ENCODE peak calls at places on chromosomes 13 and 19, in nine cellular contexts. M is keratinocyte, O is PC-3, C is fibroblast of lung, F is hepatocyte, R is astrocyte, W is GM23248, E is HCT116, J is mammary epithelial cell. I is an unnamed sample.

GRCh38 chr13:113555141-113555540 is 29.4 kb upstream of the TFDP1 start:
- DNase-seq in M (no peak), O (no peak), C (no peak), F (no peak), R (no peak), W (no peak), E (no peak), J (no peak), I (no peak)

GRCh38 chr19:50447750-50448149 is 15.1 kb downstream of the MYBPC2 start:
- DNase-seq in M (no peak), O (no peak), C (no peak), F (no peak), R (no peak), W (no peak), E (no peak), J (no peak), I (no peak)

GRCh38 chr19:38375748-38376147 is 1.4 kb downstream of the PSMD8 start:
- DNase-seq in M (no peak), O (no peak), C (peak), F (no peak), R (no peak), W (peak), E (no peak), J (peak), I (no peak)

GRCh38 chr19:36488816-36489138 is 584 bp downstream of the ZNF566 start:
- DNase-seq in M (no peak), O (peak), C (no peak), F (peak), R (no peak), W (no peak), E (peak), J (no peak), I (peak)

GRCh38 chr19:8486661-8487136 is 15.7 kb downstream of the PRAM1 start:
- DNase-seq in M (no peak), O (no peak), C (no peak), F (no peak), R (no peak), W (no peak), E (no peak), J (no peak), I (no peak)

GRCh38 chr19:52200044-52200443 is 10.2 kb downstream of the PPP2R1A start:
- DNase-seq in M (no peak), O (peak), C (peak), F (no peak), R (peak), W (peak), E (no peak), J (peak), I (no peak)

GRCh38 chr19:10690351-10690781 is 10.9 kb upstream of the QTRT1 start:
- DNase-seq in M (no peak), O (no peak), C (no peak), F (no peak), R (no peak), W (peak), E (no peak), J (peak), I (peak)

GRCh38 chr19:33684550-33685303 is 63.0 kb downstream of the CHST8 start:
- DNase-seq in M (no peak), O (no peak), C (no peak), F (no peak), R (no peak), W (no peak), E (no peak), J (no peak), I (no peak)

GRCh38 chr13:44274838-44275237 is 98.8 kb upstream of the SERP2 start:
- DNase-seq in M (no peak), O (no peak), C (no peak), F (peak), R (no peak), W (peak), E (no peak), J (no peak), I (no peak)

GRCh38 chr13:27005556-27005955 is 166.1 kb downstream of the USP12 start:
- DNase-seq in M (no peak), O (no peak), C (peak), F (no peak), R (peak), W (no peak), E (no peak), J (no peak), I (no peak)

GRCh38 chr19:55660404-55660803 is 5.6 kb downstream of the U2AF2 start:
- DNase-seq in M (no peak), O (no peak), C (no peak), F (no peak), R (no peak), W (no peak), E (no peak), J (no peak), I (no peak)

GRCh38 chr19:41922585-41922984 is 5.7 kb downstream of the ERFL start:
- DNase-seq in M (no peak), O (no peak), C (no peak), F (no peak), R (no peak), W (no peak), E (no peak), J (no peak), I (no peak)

GRCh38 chr19:41919948-41920712 is 8.1 kb downstream of the ERFL start:
- DNase-seq in M (peak), O (no peak), C (no peak), F (no peak), R (no peak), W (peak), E (no peak), J (no peak), I (no peak)

GRCh38 chr19:41922220-41922576 is 6.1 kb downstream of the ERFL start:
- DNase-seq in M (no peak), O (no peak), C (no peak), F (no peak), R (no peak), W (no peak), E (no peak), J (no peak), I (no peak)

GRCh38 chr19:41920878-41921277 is 7.4 kb downstream of the ERFL start:
- DNase-seq in M (no peak), O (no peak), C (no peak), F (no peak), R (no peak), W (no peak), E (no peak), J (no peak), I (no peak)

GRCh38 chr19:41921280-41922219 is 6.7 kb downstream of the ERFL start:
- DNase-seq in M (no peak), O (no peak), C (no peak), F (no peak), R (no peak), W (no peak), E (no peak), J (no peak), I (no peak)
- TF ChIP-seq EZH2 in M (peak), O (no peak), C (peak), F (no peak), R (peak), W (peak), E (no peak), J (no peak), I (no peak)

GRCh38 chr13:59094149-59094548 is 1069.6 kb downstream of the DIAPH3 start:
- DNase-seq in M (no peak), O (peak), C (peak), F (no peak), R (peak), W (no peak), E (no peak), J (no peak), I (no peak)

GRCh38 chr13:59086147-59086546 is 1077.6 kb downstream of the DIAPH3 start:
- DNase-seq in M (no peak), O (peak), C (peak), F (no peak), R (peak), W (no peak), E (no peak), J (peak), I (peak)

GRCh38 chr13:59088716-59089115 is 1075.0 kb downstream of the DIAPH3 start:
- DNase-seq in M (no peak), O (peak), C (peak), F (no peak), R (peak), W (no peak), E (no peak), J (no peak), I (no peak)
- H3K27ac ChIP-seq in M (no peak), O (no peak), C (no peak), F (no peak), R (peak), W (no peak), E (no peak), J (no peak), I (no peak)

GRCh38 chr19:12992729-12993128 is 2.5 kb upstream of the NFIX start:
- DNase-seq in M (no peak), O (no peak), C (no peak), F (no peak), R (no peak), W (no peak), E (no peak), J (no peak), I (no peak)

GRCh38 chr19:12993562-12993961 is 1.7 kb upstream of the NFIX start:
- DNase-seq in M (no peak), O (no peak), C (no peak), F (no peak), R (no peak), W (no peak), E (no peak), J (no peak), I (no peak)

GRCh38 chr19:12995596-12996541 is 594 bp downstream of the NFIX start:
- DNase-seq in M (no peak), O (no peak), C (no peak), F (peak), R (no peak), W (peak), E (no peak), J (peak), I (peak)

GRCh38 chr19:12996542-12997094 is 1.3 kb downstream of the NFIX start:
- DNase-seq in M (no peak), O (peak), C (no peak), F (no peak), R (no peak), W (peak), E (no peak), J (peak), I (no peak)

GRCh38 chr19:12994701-12995595 is at the start of gene NFIX:
- DNase-seq in M (no peak), O (peak), C (peak), F (peak), R (no peak), W (peak), E (no peak), J (peak), I (peak)
- TF ChIP-seq EZH2 in M (no peak), O (no peak), C (no peak), F (no peak), R (no peak), W (no peak), E (no peak), J (no peak), I (no peak)

GRCh38 chr19:47649588-47649987 is 40.7 kb downstream of the BICRA start:
- DNase-seq in M (no peak), O (no peak), C (no peak), F (no peak), R (no peak), W (no peak), E (no peak), J (no peak), I (no peak)
- H3K27ac ChIP-seq in M (no peak), O (peak), C (no peak), F (peak), R (no peak), W (no peak), E (peak), J (no peak), I (no peak)